ENCODE peak calls at places on chromosome 6, in four cellular contexts. F is neuronal stem cell, A is mesenchymal stem cell, K is H1. T is an unnamed sample.

GRCh38 chr6:53144802-53145201 is 3.8 kb downstream of the GCM1 start:
- DNase-seq in F (no peak), A (no peak), K (no peak), T (no peak)

GRCh38 chr6:46199387-46199786 is 28.6 kb upstream of the ENPP5 start:
- DNase-seq in K (no peak), A (no peak), F (no peak), T (peak)

GRCh38 chr6:155093430-155093829 is 98.3 kb downstream of the TIAM2 start:
- DNase-seq in K (no peak), F (no peak), A (no peak), T (no peak)

GRCh38 chr6:26097268-26097875 is 10.1 kb downstream of the HFE start:
- DNase-seq in K (no peak), F (peak), A (peak), T (peak)

GRCh38 chr6:131251593-131252204 is 116.4 kb downstream of the AKAP7 start:
- DNase-seq in K (no peak), F (no peak), A (peak), T (no peak)

GRCh38 chr6:75481936-75482593 is 11.5 kb downstream of the FILIP1 start:
- DNase-seq in F (no peak), K (no peak), A (peak), T (no peak)

GRCh38 chr6:122752493-122752892 is 27.0 kb upstream of the FABP7 start:
- DNase-seq in K (no peak), F (no peak), A (no peak), T (no peak)

GRCh38 chr6:105889902-105890301 is 196.2 kb upstream of the PRDM1 start:
- DNase-seq in F (no peak), K (no peak), A (no peak), T (no peak)

GRCh38 chr6:116190550-116190949 is 63.3 kb downstream of the TSPYL4 start:
- DNase-seq in F (no peak), A (no peak), K (no peak), T (no peak)

GRCh38 chr6:167244991-167245390 is 46.1 kb upstream of the UNC93A start:
- DNase-seq in K (no peak), A (no peak), F (no peak), T (no peak)

GRCh38 chr6:45903959-45904358 is 111.7 kb downstream of the CLIC5 start:
- DNase-seq in A (no peak), F (no peak), K (no peak), T (no peak)

GRCh38 chr6:28105286-28105685 is 19.1 kb upstream of the ZSCAN16 start:
- DNase-seq in A (no peak), K (no peak), F (no peak), T (no peak)

GRCh38 chr6:26296857-26297648 is 67.9 kb upstream of the BTN3A2 start:
- DNase-seq in A (peak), K (no peak), F (no peak), T (no peak)

GRCh38 chr6:58290177-58290576 is 972.7 kb downstream of the PRIM2 start:
- DNase-seq in K (no peak), F (no peak), A (no peak), T (no peak)

GRCh38 chr6:54935739-54936138 is 89.2 kb downstream of the FAM83B start:
- DNase-seq in F (no peak), A (peak), K (no peak), T (peak)

GRCh38 chr6:11467364-11467763 is 70.2 kb upstream of the TMEM170B start:
- DNase-seq in K (no peak), F (no peak), A (no peak), T (no peak)

GRCh38 chr6:156757849-156758248 is 19.3 kb upstream of the ARID1B start:
- DNase-seq in F (no peak), A (no peak), K (no peak), T (no peak)

GRCh38 chr6:166006593-166007301 is 160.9 kb downstream of the TBXT start:
- DNase-seq in K (no peak), F (no peak), A (peak), T (peak)

GRCh38 chr6:57224769-57225515 is 2.8 kb upstream of the RAB23 start:
- DNase-seq in A (peak), F (no peak), K (no peak), T (no peak)

GRCh38 chr6:138330763-138331162 is 46.9 kb upstream of the SMIM28 start:
- DNase-seq in K (no peak), F (no peak), A (no peak), T (no peak)

GRCh38 chr6:6749791-6750434 is 161.4 kb downstream of the LY86 start:
- DNase-seq in A (peak), K (no peak), F (no peak), T (peak)

GRCh38 chr6:141483561-141484061 is 649.1 kb upstream of the GJE1 start:
- DNase-seq in A (peak), F (no peak), K (no peak), T (no peak)

GRCh38 chr6:1940381-1940780 is 305.0 kb downstream of the GMDS start:
- DNase-seq in F (no peak), K (no peak), A (no peak), T (no peak)

GRCh38 chr6:114863610-114864009 is 520.8 kb upstream of the HS3ST5 start:
- DNase-seq in K (no peak), F (no peak), A (no peak), T (no peak)

GRCh38 chr6:74114428-74114827 is 418.4 kb downstream of the CD109 start:
- DNase-seq in A (peak), K (no peak), F (no peak), T (no peak)

GRCh38 chr6:24981385-24981758 is 45.6 kb upstream of the RIPOR2 start:
- DNase-seq in F (no peak), A (peak), K (no peak), T (no peak)

GRCh38 chr6:30443657-30444450 is 45.5 kb upstream of the HLA-E start:
- DNase-seq in F (no peak), A (peak), K (no peak), T (no peak)

GRCh38 chr6:166705070-166705469 is 78.0 kb upstream of the RPS6KA2 start:
- DNase-seq in K (no peak), F (no peak), A (no peak), T (no peak)

GRCh38 chr6:156752666-156753301 is 24.4 kb upstream of the ARID1B start:
- DNase-seq in K (no peak), F (no peak), A (no peak), T (no peak)

GRCh38 chr6:42393339-42393738 is 58.4 kb downstream of the TRERF1 start:
- DNase-seq in F (no peak), K (no peak), A (no peak), T (no peak)

GRCh38 chr6:15535495-15536200 is 127.2 kb downstream of the DTNBP1 start:
- DNase-seq in F (no peak), A (no peak), K (no peak), T (no peak)

DNA sequence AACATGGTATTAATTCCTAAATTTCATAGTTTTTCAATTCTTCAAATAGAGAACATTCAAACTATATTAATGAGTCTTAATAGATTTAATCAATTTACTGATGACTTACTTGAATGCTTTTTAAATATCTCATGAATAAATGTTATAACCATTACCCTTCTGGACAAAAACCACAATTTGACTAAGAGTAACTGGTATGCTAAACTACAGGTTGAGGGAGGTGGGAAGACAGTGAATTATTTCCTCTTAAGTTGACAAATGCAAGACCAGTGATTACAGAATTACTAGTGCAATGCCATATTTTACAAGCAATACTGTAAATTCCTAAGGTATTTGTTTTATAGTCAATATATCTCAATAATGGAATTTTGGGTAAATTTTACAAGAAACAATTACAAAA is 65.1 kb downstream of the REV3L start:
- DNase-seq in A (no peak), F (no peak), K (no peak), T (no peak)
- H2BK120ac ChIP-seq in A (no peak), F (no peak), K (no peak), T (no peak)

GRCh38 chr6:31713465-31713864 is 1.7 kb upstream of the LY6G6D start:
- DNase-seq in K (no peak), A (no peak), F (no peak), T (no peak)
- H2AFZ ChIP-seq in K (peak), A (no peak), F (peak), T (peak)

DNA sequence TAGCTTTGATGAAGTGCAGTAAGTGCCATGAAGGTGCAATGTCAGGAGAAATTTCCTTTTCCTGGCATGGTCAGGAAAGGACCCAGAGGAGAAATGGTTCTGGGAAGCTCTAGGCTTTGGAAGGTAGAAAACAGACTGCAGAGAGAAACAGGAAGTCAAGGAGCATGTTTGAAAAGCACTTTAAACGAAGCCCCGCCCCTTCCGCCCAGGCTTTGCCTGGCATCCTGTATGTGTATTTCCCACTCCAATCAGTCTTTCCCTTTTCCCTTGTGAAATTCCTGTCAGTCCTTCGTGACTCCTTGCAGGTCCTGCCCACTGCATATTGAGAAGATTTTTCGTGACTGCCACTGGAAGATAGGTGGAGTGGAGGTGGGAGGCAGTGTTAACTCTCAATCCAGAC is 320.9 kb upstream of the SASH1 start:
- DNase-seq in A (no peak), F (no peak), K (no peak), T (no peak)
- H2BK12ac ChIP-seq in A (no peak), F (no peak), K (no peak), T (no peak)

GRCh38 chr6:33317418-33317667 is 201 bp downstream of the ZBTB22 start:
- DNase-seq in K (no peak), F (no peak), A (no peak), T (no peak)

GRCh38 chr6:33316603-33317417 is 734 bp downstream of the ZBTB22 start:
- DNase-seq in F (no peak), K (no peak), A (no peak), T (no peak)

GRCh38 chr6:33315753-33316602 is 1.6 kb downstream of the ZBTB22 start:
- DNase-seq in F (no peak), A (no peak), K (no peak), T (no peak)

GRCh38 chr6:33318426-33319073 is 1.0 kb upstream of the ZBTB22 start:
- DNase-seq in A (no peak), K (no peak), F (no peak), T (no peak)

GRCh38 chr6:33317668-33318425 is at the start of gene ZBTB22:
- DNase-seq in F (peak), K (peak), A (peak), T (peak)
- H2BK120ac ChIP-seq in F (no peak), K (no peak), A (no peak), T (peak)

GRCh38 chr6:119152187-119152586 is 73.7 kb upstream of the FAM184A start:
- DNase-seq in K (no peak), F (no peak), A (no peak), T (no peak)

GRCh38 chr6:119147101-119148053 is 68.9 kb upstream of the FAM184A start:
- DNase-seq in A (peak), K (no peak), F (no peak), T (peak)

GRCh38 chr6:119148102-119148824 is 69.8 kb upstream of the FAM184A start:
- DNase-seq in A (peak), K (no peak), F (peak), T (peak)

GRCh38 chr6:119145111-119145510 is 66.6 kb upstream of the FAM184A start:
- DNase-seq in F (no peak), K (no peak), A (no peak), T (no peak)

DNA sequence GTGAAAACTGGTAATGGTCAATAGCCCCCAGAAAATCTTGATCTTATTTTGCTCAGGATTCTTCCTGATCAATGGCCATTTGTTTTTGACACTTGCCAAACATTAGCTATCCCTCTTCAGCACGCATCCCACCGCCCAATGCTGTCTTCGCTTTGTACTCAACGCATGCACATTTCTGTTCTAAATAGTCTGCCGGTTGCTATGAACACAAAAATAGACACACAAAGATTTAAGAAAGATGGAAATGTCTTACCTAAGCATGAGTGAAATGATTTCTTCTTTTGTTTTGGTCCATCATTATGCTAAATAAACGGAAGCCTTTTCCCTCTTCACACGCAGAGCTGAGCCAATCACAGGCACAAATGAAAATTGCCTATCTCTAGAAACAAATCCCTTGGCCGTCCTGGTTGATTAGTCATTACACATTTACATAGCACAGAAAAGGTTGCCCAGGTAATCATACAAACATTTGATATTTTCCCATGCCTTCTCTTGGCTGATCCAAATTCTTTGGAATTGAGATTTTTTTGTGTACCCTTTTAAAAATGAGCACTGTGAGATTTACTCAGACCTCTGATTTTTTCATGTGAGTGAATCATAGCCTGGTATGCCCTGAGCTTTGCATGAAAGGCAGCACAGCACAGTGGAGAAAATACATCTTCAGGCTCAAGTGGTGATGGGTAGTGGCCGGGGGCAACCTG is 70.5 kb upstream of the FAM184A start:
- DNase-seq in F (no peak), A (peak), K (no peak), T (peak)
- H2AFZ ChIP-seq in F (no peak), A (no peak), K (no peak), T (no peak)

DNA sequence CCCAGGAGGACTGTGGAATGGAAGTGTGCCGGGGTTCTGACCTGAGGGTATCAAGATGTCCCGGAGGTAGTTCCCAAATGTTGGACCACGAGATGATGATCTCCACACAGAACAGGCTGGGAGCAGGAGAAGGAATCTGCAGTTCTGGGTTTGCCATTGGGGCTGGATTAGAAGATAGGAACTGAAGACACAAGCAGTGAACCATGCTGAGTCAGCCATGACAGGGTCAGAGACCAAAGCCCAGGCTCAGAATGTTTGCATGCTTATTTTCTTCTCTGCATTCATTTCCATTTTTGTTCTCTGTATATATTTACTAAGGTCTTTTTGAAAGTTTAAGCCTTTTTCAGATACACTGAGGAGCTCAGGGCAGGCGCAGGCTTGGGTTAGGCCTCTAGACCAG is 28.3 kb downstream of the SLC35D3 start:
- DNase-seq in A (peak), F (no peak), K (no peak), T (no peak)
- H2BK12ac ChIP-seq in A (no peak), F (no peak), K (no peak), T (no peak)

DNA sequence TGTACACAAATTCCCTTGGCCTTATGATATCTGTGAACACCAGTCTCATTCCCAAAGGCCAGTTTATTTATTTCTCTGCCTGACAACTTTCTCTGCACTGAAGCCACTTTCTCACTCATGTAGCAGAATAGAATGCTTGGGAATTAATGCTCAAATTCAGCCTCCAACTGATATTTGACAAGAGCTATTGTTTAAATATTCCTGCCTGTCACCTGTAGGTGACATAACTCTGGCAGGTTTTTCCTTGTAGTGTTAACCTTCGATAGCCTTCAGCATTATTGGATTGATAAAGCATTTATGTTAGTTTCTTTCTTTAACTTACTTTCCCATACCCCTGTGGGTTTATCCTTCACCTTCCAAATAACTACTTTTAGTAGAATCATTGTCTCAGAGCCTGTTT is 1183.2 kb upstream of the ADGRB3 start:
- DNase-seq in F (no peak), K (no peak), A (no peak), T (no peak)
- H2BK120ac ChIP-seq in F (no peak), K (no peak), A (no peak), T (no peak)

GRCh38 chr6:134589512-134589911 is 271.6 kb upstream of the SGK1 start:
- DNase-seq in K (peak), A (peak), F (no peak), T (peak)
- H2AFZ ChIP-seq in K (no peak), A (no peak), F (no peak), T (no peak)